ENCODE peak calls at places on chromosomes 2 and 18, in nine cellular contexts. V, C, T, B, A, I, O, D and W are unnamed samples.
A peak's percentile ranks its signal among the peaks of the same experiment; 100 is the strongest.

GRCh38 chr2:196169521-196169920 is 1.9 kb downstream of the STK17B start:
- DNase-seq in V (peak; percentile 19), C (no peak), T (no peak), B (no peak), A (no peak), I (no peak), O (no peak), D (no peak), W (no peak)

GRCh38 chr2:675982-676646 is 1.1 kb downstream of the TMEM18 start:
- DNase-seq in V (peak; percentile 89), C (peak; percentile 87), T (peak; percentile 71), B (peak; percentile 94), A (peak; percentile 47), I (peak; percentile 51), O (peak; percentile 77), D (peak; percentile 77), W (peak; percentile 34)

GRCh38 chr2:240250985-240251847 is 110.8 kb upstream of the OTOS start:
- DNase-seq in V (peak; percentile 92), C (peak; percentile 94), T (peak; percentile 64), B (peak; percentile 79), A (peak; percentile 64), I (peak; percentile 94), O (peak; percentile 99), D (no peak), W (no peak)

GRCh38 chr2:129367118-129367517 is 612.3 kb upstream of the RAB6C start:
- DNase-seq in V (no peak), C (no peak), T (no peak), B (no peak), A (no peak), I (no peak), O (no peak), D (no peak), W (no peak)

GRCh38 chr2:78992451-78992806 is 33.1 kb upstream of the REG3G start:
- DNase-seq in V (no peak), C (peak; percentile 59), T (peak; percentile 51), B (peak; percentile 82), A (peak; percentile 36), I (no peak), O (no peak), D (no peak), W (no peak)

GRCh38 chr2:16298866-16299265 is 358.5 kb downstream of the MYCN start:
- DNase-seq in V (no peak), C (no peak), T (no peak), B (no peak), A (no peak), I (no peak), O (no peak), D (no peak), W (no peak)

GRCh38 chr2:95021847-95022246 is 3.7 kb upstream of the MAL start:
- DNase-seq in V (no peak), C (no peak), T (no peak), B (no peak), A (no peak), I (no peak), O (no peak), D (no peak), W (no peak)

GRCh38 chr2:235278771-235279355 is 215.0 kb upstream of the AGAP1 start:
- DNase-seq in V (no peak), C (no peak), T (no peak), B (no peak), A (no peak), I (no peak), O (no peak), D (no peak), W (no peak)

GRCh38 chr2:100317634-100318033 is 4.7 kb downstream of the LONRF2 start:
- DNase-seq in V (no peak), C (no peak), T (no peak), B (no peak), A (no peak), I (no peak), O (no peak), D (no peak), W (no peak)

GRCh38 chr2:182077023-182077422 is 91.4 kb downstream of the PPP1R1C start:
- DNase-seq in V (peak; percentile 5), C (no peak), T (no peak), B (no peak), A (no peak), I (no peak), O (no peak), D (no peak), W (no peak)

GRCh38 chr2:62293490-62294212 is 97.7 kb downstream of the B3GNT2 start:
- DNase-seq in V (peak; percentile 91), C (peak; percentile 61), T (peak; percentile 49), B (peak; percentile 95), A (no peak), I (peak; percentile 73), O (peak; percentile 73), D (no peak), W (no peak)

GRCh38 chr18:36496022-36496421 is 198.5 kb downstream of the FHOD3 start:
- DNase-seq in V (no peak), C (no peak), T (no peak), B (no peak), A (no peak), I (no peak), O (no peak), D (peak; percentile 61), W (peak; percentile 13)

GRCh38 chr2:62685986-62686625 is 19.4 kb upstream of the EHBP1 start:
- DNase-seq in V (no peak), C (no peak), T (no peak), B (no peak), A (no peak), I (no peak), O (no peak), D (no peak), W (no peak)

GRCh38 chr18:2173464-2173863 is 397.8 kb downstream of the METTL4 start:
- DNase-seq in V (peak; percentile 95), C (peak; percentile 46), T (no peak), B (peak; percentile 47), A (no peak), I (peak; percentile 69), O (no peak), D (no peak), W (no peak)

GRCh38 chr2:189836644-189837043 is 52.4 kb downstream of the PMS1 start:
- DNase-seq in V (peak; percentile 77), C (no peak), T (no peak), B (no peak), A (no peak), I (no peak), O (no peak), D (no peak), W (no peak)

GRCh38 chr2:179238027-179238426 is 26.6 kb downstream of the SESTD1 start:
- DNase-seq in V (no peak), C (no peak), T (no peak), B (no peak), A (no peak), I (no peak), O (no peak), D (no peak), W (no peak)

GRCh38 chr2:179239838-179240237 is 24.8 kb downstream of the SESTD1 start:
- DNase-seq in V (no peak), C (no peak), T (no peak), B (no peak), A (no peak), I (no peak), O (no peak), D (no peak), W (no peak)

GRCh38 chr2:179243046-179243445 is 21.6 kb downstream of the SESTD1 start:
- DNase-seq in V (no peak), C (no peak), T (no peak), B (no peak), A (no peak), I (no peak), O (no peak), D (no peak), W (no peak)

GRCh38 chr2:179239194-179239593 is 25.4 kb downstream of the SESTD1 start:
- DNase-seq in V (peak; percentile 57), C (peak; percentile 30), T (no peak), B (no peak), A (no peak), I (no peak), O (no peak), D (peak; percentile 22), W (no peak)

GRCh38 chr2:179240481-179241451 is 23.9 kb downstream of the SESTD1 start:
- DNase-seq in V (no peak), C (no peak), T (no peak), B (peak; percentile 73), A (no peak), I (no peak), O (no peak), D (no peak), W (no peak)
- TF ChIP-seq CTCF in V (no peak), C (peak; percentile 18), T (no peak), B (peak; percentile 75), A (no peak), I (no peak), O (no peak), D (peak; percentile 36), W (no peak)

GRCh38 chr2:158845869-158846268 is 50.8 kb downstream of the DAPL1 start:
- DNase-seq in V (peak; percentile 78), C (no peak), T (no peak), B (no peak), A (no peak), I (no peak), O (no peak), D (no peak), W (no peak)

GRCh38 chr2:158841839-158842238 is 46.7 kb downstream of the DAPL1 start:
- DNase-seq in V (no peak), C (peak; percentile 29), T (no peak), B (no peak), A (no peak), I (no peak), O (no peak), D (no peak), W (no peak)

GRCh38 chr2:158845444-158845843 is 50.3 kb downstream of the DAPL1 start:
- DNase-seq in V (no peak), C (no peak), T (no peak), B (no peak), A (no peak), I (no peak), O (no peak), D (no peak), W (no peak)
- TF ChIP-seq CTCF in V (no peak), C (no peak), T (no peak), B (no peak), A (no peak), I (no peak), O (no peak), D (no peak), W (no peak)

GRCh38 chr18:46481048-46481846 is 175.8 kb downstream of the LOXHD1 start:
- DNase-seq in V (peak; percentile 61), C (peak; percentile 69), T (peak; percentile 68), B (peak; percentile 93), A (peak; percentile 42), I (no peak), O (no peak), D (peak; percentile 70), W (peak; percentile 57)
- TF ChIP-seq CTCF in V (peak; percentile 54), C (peak; percentile 68), T (peak; percentile 89), B (peak; percentile 91), A (peak; percentile 43), I (peak; percentile 70), O (peak; percentile 60), D (peak; percentile 84), W (no peak)

DNA sequence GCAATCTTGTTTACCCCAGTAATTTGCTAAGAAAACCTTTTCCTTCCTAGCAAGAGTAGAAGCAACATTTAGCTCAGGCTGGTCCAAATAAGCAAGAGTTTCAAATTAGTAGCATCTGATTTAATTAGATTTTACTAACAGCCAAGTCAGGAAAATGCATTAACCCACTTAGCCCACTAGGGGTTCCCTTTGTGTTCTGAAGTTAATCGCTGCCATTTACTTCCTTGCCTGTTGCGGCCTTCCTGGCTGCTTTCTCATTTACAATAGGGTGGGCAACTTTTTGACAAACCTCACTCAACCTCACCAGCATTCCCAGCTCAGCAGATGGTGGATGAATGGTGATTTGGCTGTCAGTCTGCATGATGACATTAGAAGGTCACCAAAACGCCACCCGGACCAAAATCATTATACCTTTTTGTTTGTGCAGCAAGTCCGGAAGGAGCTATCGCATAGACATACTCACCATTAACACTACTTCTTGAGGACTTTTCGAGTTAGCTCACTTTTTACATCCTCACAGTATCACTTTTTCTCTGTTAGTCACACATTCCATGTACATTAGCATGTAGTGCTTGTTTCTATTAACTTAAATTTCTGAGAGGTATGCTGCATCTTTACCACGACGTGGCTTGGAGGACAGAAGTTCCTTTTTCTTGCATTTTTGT is 101.5 kb upstream of the SETBP1 start:
- DNase-seq in V (peak; percentile 53), C (peak; percentile 29), T (no peak), B (peak; percentile 65), A (peak; percentile 40), I (no peak), O (no peak), D (no peak), W (peak; percentile 59)
- TF ChIP-seq CTCF in V (peak; percentile 59), C (peak; percentile 44), T (peak; percentile 67), B (peak; percentile 82), A (peak; percentile 59), I (peak; percentile 62), O (peak; percentile 30), D (peak; percentile 61), W (peak; percentile 58)